ENCODE peak calls at places on chromosomes 1 and 21, in six cellular contexts. G, A, N, J, Y and E are unnamed samples.

GRCh38 chr1:54094001-54094729 is 40.8 kb downstream of the TCEANC2 start:
- DNase-seq in J (no peak), Y (no peak), A (no peak), N (no peak), G (no peak), E (no peak)

GRCh38 chr1:202192770-202193613 is 607 bp upstream of the LGR6 start:
- DNase-seq in N (peak), Y (peak), G (no peak), A (no peak), J (peak), E (peak)

GRCh38 chr1:204384636-204385354 is 25.1 kb upstream of the PLEKHA6 start:
- DNase-seq in N (no peak), G (no peak), A (no peak), Y (no peak), J (peak), E (peak)

GRCh38 chr1:9593492-9594465 is 5.1 kb downstream of the TMEM201 start:
- DNase-seq in A (peak), J (peak), N (peak), G (peak), Y (peak), E (peak)

GRCh38 chr1:9442266-9442846 is 96.9 kb upstream of the SLC25A33 start:
- DNase-seq in J (no peak), G (no peak), A (no peak), Y (no peak), N (no peak), E (no peak)

GRCh38 chr1:219788700-219789099 is 139.7 kb downstream of the SLC30A10 start:
- DNase-seq in G (no peak), N (no peak), A (no peak), J (no peak), Y (no peak), E (no peak)

GRCh38 chr1:217895817-217896216 is 264.7 kb downstream of the SPATA17 start:
- DNase-seq in A (no peak), N (no peak), Y (no peak), G (no peak), J (no peak), E (no peak)

GRCh38 chr1:33349081-33349759 is 28.3 kb upstream of the A3GALT2 start:
- DNase-seq in G (peak), A (no peak), N (peak), Y (peak), J (peak), E (peak)

GRCh38 chr21:42149656-42150457 is 69.1 kb upstream of the ABCG1 start:
- DNase-seq in A (peak), N (no peak), Y (no peak), J (no peak), G (no peak), E (no peak)

GRCh38 chr1:66217021-66217420 is 316.9 kb upstream of the SGIP1 start:
- DNase-seq in A (no peak), G (no peak), Y (no peak), J (peak), N (no peak), E (peak)

GRCh38 chr1:166354411-166354810 is 187.6 kb upstream of the FAM78B start:
- DNase-seq in N (no peak), A (no peak), Y (no peak), G (no peak), J (no peak), E (no peak)

GRCh38 chr1:12595839-12596821 is 21.9 kb downstream of the DHRS3 start:
- DNase-seq in A (peak), G (peak), Y (peak), N (peak), J (peak), E (peak)

GRCh38 chr1:203306970-203307541 is 1.7 kb downstream of the BTG2 start:
- DNase-seq in G (no peak), N (no peak), A (peak), Y (peak), J (no peak), E (no peak)

GRCh38 chr1:23422313-23422877 is 2.2 kb downstream of the TCEA3 start:
- DNase-seq in J (peak), Y (no peak), N (peak), G (peak), A (peak), E (peak)

GRCh38 chr1:16921391-16922185 is at the start of gene CROCC:
- DNase-seq in N (peak), A (no peak), J (no peak), G (no peak), Y (no peak), E (peak)

GRCh38 chr1:17045140-17045539 is 8.7 kb downstream of the SDHB start:
- DNase-seq in Y (no peak), J (no peak), G (no peak), N (no peak), A (no peak), E (no peak)

GRCh38 chr1:70319750-70320149 is 34.8 kb downstream of the ANKRD13C start:
- DNase-seq in A (no peak), Y (no peak), G (no peak), N (no peak), J (peak), E (no peak)

GRCh38 chr1:44276006-44276405 is 62.7 kb downstream of the DMAP1 start:
- DNase-seq in A (no peak), J (peak), G (no peak), N (no peak), Y (no peak), E (no peak)

GRCh38 chr1:96756789-96757188 is 35.2 kb downstream of the PTBP2 start:
- DNase-seq in G (no peak), J (no peak), A (no peak), Y (no peak), N (no peak), E (no peak)

GRCh38 chr1:12276225-12276624 is 46.4 kb downstream of the VPS13D start:
- DNase-seq in G (no peak), N (no peak), J (peak), Y (no peak), A (no peak), E (peak)

GRCh38 chr1:156480411-156481192 is 20.0 kb downstream of the MEF2D start:
- DNase-seq in Y (peak), J (peak), G (no peak), A (peak), N (peak), E (peak)

GRCh38 chr1:187001198-187001904 is 172.6 kb downstream of the PLA2G4A start:
- DNase-seq in Y (no peak), G (no peak), N (no peak), A (no peak), J (peak), E (peak)

GRCh38 chr1:17527036-17527914 is 12.2 kb upstream of the ARHGEF10L start:
- DNase-seq in Y (no peak), N (no peak), A (no peak), G (no peak), J (peak), E (peak)

GRCh38 chr1:96096138-96097011 is 625.2 kb upstream of the PTBP2 start:
- DNase-seq in Y (no peak), J (no peak), A (no peak), N (no peak), G (no peak), E (no peak)

GRCh38 chr1:230507671-230508407 is 81.7 kb upstream of the PGBD5 start:
- DNase-seq in A (no peak), G (no peak), N (peak), Y (peak), J (peak), E (no peak)

GRCh38 chr1:230851291-230851691 is 17.0 kb downstream of the C1orf198 start:
- DNase-seq in G (no peak), A (no peak), J (peak), Y (no peak), N (no peak), E (no peak)

GRCh38 chr1:198903203-198903602 is 264.4 kb downstream of the PTPRC start:
- DNase-seq in N (no peak), A (no peak), G (no peak), J (no peak), Y (peak), E (peak)

GRCh38 chr1:16926491-16927195 is 4.9 kb downstream of the CROCC start:
- DNase-seq in G (no peak), N (peak), Y (no peak), J (no peak), A (no peak), E (peak)

GRCh38 chr1:43304287-43304615 is 3.5 kb downstream of the TIE1 start:
- DNase-seq in N (peak), A (peak), J (no peak), G (no peak), Y (no peak), E (no peak)

GRCh38 chr1:103129255-103129654 is 20.9 kb upstream of the COL11A1 start:
- DNase-seq in J (peak), Y (no peak), N (no peak), A (no peak), G (no peak), E (peak)

GRCh38 chr1:36520056-36520455 is 37.3 kb upstream of the CSF3R start:
- DNase-seq in A (no peak), Y (no peak), J (no peak), N (no peak), G (no peak), E (no peak)

GRCh38 chr1:26405281-26405915 is 5.2 kb upstream of the LIN28A start:
- DNase-seq in A (no peak), Y (no peak), G (no peak), J (no peak), N (no peak), E (peak)

GRCh38 chr1:158686430-158687009 is at the start of gene SPTA1:
- DNase-seq in Y (no peak), A (no peak), N (no peak), J (peak), G (no peak), E (no peak)

GRCh38 chr1:230824571-230825060 is 43.7 kb downstream of the C1orf198 start:
- DNase-seq in J (peak), A (no peak), G (peak), Y (no peak), N (no peak), E (peak)

GRCh38 chr1:86061660-86062059 is 94.9 kb downstream of the COL24A1 start:
- DNase-seq in A (no peak), N (no peak), G (no peak), J (no peak), Y (no peak), E (no peak)